ENCODE peak calls at places on chromosomes 6 and 20, in seven cellular contexts. One of them, this sample, is unnamed.
A peak's percentile ranks its signal among the peaks of the same experiment; 100 is the strongest.

GRCh38 chr6:137493218-137494038 is 766 bp downstream of the OLIG3 start:
- DNase-seq in neuronal stem cell: peak; percentile 51
- DNase-seq in mesendoderm: peak; percentile 57
- DNase-seq in trophoblast cell: no peak
- DNase-seq in IMR-90: no peak
- DNase-seq in H9: peak; percentile 76
- DNase-seq in mesenchymal stem cell: no peak
- DNase-seq in this sample: peak; percentile 82

GRCh38 chr20:61118429-61119224 is 133.4 kb upstream of the CDH4 start:
- DNase-seq in neuronal stem cell: no peak
- DNase-seq in H9: no peak
- DNase-seq in trophoblast cell: no peak
- DNase-seq in IMR-90: peak; percentile 85
- DNase-seq in mesendoderm: no peak
- DNase-seq in mesenchymal stem cell: peak; percentile 59
- DNase-seq in this sample: no peak

GRCh38 chr6:143963158-143963919 is 44.7 kb downstream of the PLAGL1 start:
- DNase-seq in mesendoderm: peak; percentile 50
- DNase-seq in IMR-90: no peak
- DNase-seq in mesenchymal stem cell: no peak
- DNase-seq in neuronal stem cell: no peak
- DNase-seq in trophoblast cell: no peak
- DNase-seq in H9: peak; percentile 56
- DNase-seq in this sample: no peak

GRCh38 chr6:44851176-44851575 is 463.7 kb downstream of the CDC5L start:
- DNase-seq in H9: no peak
- DNase-seq in mesenchymal stem cell: no peak
- DNase-seq in neuronal stem cell: no peak
- DNase-seq in trophoblast cell: no peak
- DNase-seq in IMR-90: peak; percentile 17
- DNase-seq in mesendoderm: no peak
- DNase-seq in this sample: no peak

GRCh38 chr6:108531332-108531731 is 29.4 kb upstream of the FOXO3 start:
- DNase-seq in IMR-90: no peak
- DNase-seq in mesenchymal stem cell: no peak
- DNase-seq in mesendoderm: peak; percentile 34
- DNase-seq in trophoblast cell: no peak
- DNase-seq in H9: no peak
- DNase-seq in neuronal stem cell: no peak
- DNase-seq in this sample: no peak

GRCh38 chr6:73955800-73956199 is 259.8 kb downstream of the CD109 start:
- DNase-seq in mesendoderm: no peak
- DNase-seq in neuronal stem cell: no peak
- DNase-seq in trophoblast cell: no peak
- DNase-seq in IMR-90: no peak
- DNase-seq in mesenchymal stem cell: no peak
- DNase-seq in H9: no peak
- DNase-seq in this sample: no peak

GRCh38 chr6:44131880-44132279 is 4.5 kb downstream of the TMEM63B start:
- DNase-seq in trophoblast cell: no peak
- DNase-seq in IMR-90: no peak
- DNase-seq in mesenchymal stem cell: no peak
- DNase-seq in mesendoderm: no peak
- DNase-seq in neuronal stem cell: no peak
- DNase-seq in H9: peak; percentile 51
- DNase-seq in this sample: no peak

GRCh38 chr6:113672691-113673149 is 184.4 kb upstream of the MARCKS start:
- DNase-seq in H9: no peak
- DNase-seq in IMR-90: peak; percentile 37
- DNase-seq in neuronal stem cell: peak; percentile 8
- DNase-seq in mesenchymal stem cell: peak; percentile 36
- DNase-seq in mesendoderm: peak; percentile 36
- DNase-seq in trophoblast cell: peak; percentile 94
- DNase-seq in this sample: no peak

GRCh38 chr6:129280719-129281118 is 397.8 kb downstream of the LAMA2 start:
- DNase-seq in H9: no peak
- DNase-seq in IMR-90: no peak
- DNase-seq in mesenchymal stem cell: no peak
- DNase-seq in neuronal stem cell: no peak
- DNase-seq in mesendoderm: no peak
- DNase-seq in trophoblast cell: no peak
- DNase-seq in this sample: no peak

GRCh38 chr6:161048636-161049035 is 57.1 kb downstream of the MAP3K4 start:
- DNase-seq in neuronal stem cell: no peak
- DNase-seq in mesendoderm: no peak
- DNase-seq in trophoblast cell: no peak
- DNase-seq in mesenchymal stem cell: no peak
- DNase-seq in H9: no peak
- DNase-seq in IMR-90: peak; percentile 70
- DNase-seq in this sample: no peak

GRCh38 chr6:100506651-100507050 is 41.9 kb upstream of the SIM1 start:
- DNase-seq in IMR-90: peak; percentile 64
- DNase-seq in neuronal stem cell: no peak
- DNase-seq in mesendoderm: no peak
- DNase-seq in trophoblast cell: no peak
- DNase-seq in H9: no peak
- DNase-seq in mesenchymal stem cell: no peak
- DNase-seq in this sample: no peak

GRCh38 chr20:37534401-37535157 is 6.9 kb upstream of the BLCAP start:
- DNase-seq in H9: peak; percentile 46
- DNase-seq in neuronal stem cell: peak; percentile 83
- DNase-seq in trophoblast cell: peak; percentile 94
- DNase-seq in mesendoderm: peak; percentile 77
- DNase-seq in mesenchymal stem cell: peak; percentile 89
- DNase-seq in IMR-90: peak; percentile 77
- DNase-seq in this sample: peak; percentile 70

GRCh38 chr20:44678990-44679611 is 27.6 kb upstream of the ADA start:
- DNase-seq in IMR-90: no peak
- DNase-seq in mesendoderm: no peak
- DNase-seq in neuronal stem cell: no peak
- DNase-seq in H9: no peak
- DNase-seq in trophoblast cell: no peak
- DNase-seq in mesenchymal stem cell: no peak
- DNase-seq in this sample: no peak

GRCh38 chr6:112701201-112701600 is 354.1 kb downstream of the RFPL4B start:
- DNase-seq in H9: no peak
- DNase-seq in IMR-90: peak; percentile 62
- DNase-seq in mesendoderm: peak; percentile 4
- DNase-seq in mesenchymal stem cell: peak; percentile 18
- DNase-seq in neuronal stem cell: no peak
- DNase-seq in trophoblast cell: no peak
- DNase-seq in this sample: no peak

GRCh38 chr6:36700812-36701211 is 3.2 kb downstream of the RAB44 start:
- DNase-seq in neuronal stem cell: no peak
- DNase-seq in H9: no peak
- DNase-seq in mesendoderm: no peak
- DNase-seq in mesenchymal stem cell: no peak
- DNase-seq in trophoblast cell: no peak
- DNase-seq in IMR-90: no peak
- DNase-seq in this sample: no peak

GRCh38 chr20:53609501-53610445 is 16.1 kb upstream of the ZNF217 start:
- DNase-seq in IMR-90: peak; percentile 63
- DNase-seq in mesendoderm: peak; percentile 79
- DNase-seq in trophoblast cell: no peak
- DNase-seq in neuronal stem cell: no peak
- DNase-seq in mesenchymal stem cell: peak; percentile 78
- DNase-seq in H9: no peak
- DNase-seq in this sample: no peak

GRCh38 chr6:32194825-32195651 is 2.6 kb upstream of the GPSM3 start:
- DNase-seq in neuronal stem cell: no peak
- DNase-seq in IMR-90: peak; percentile 62
- DNase-seq in H9: peak; percentile 43
- DNase-seq in mesendoderm: peak; percentile 78
- DNase-seq in trophoblast cell: peak; percentile 82
- DNase-seq in mesenchymal stem cell: peak; percentile 82
- DNase-seq in this sample: no peak

GRCh38 chr6:89073014-89073620 is 7.4 kb upstream of the PNRC1 start:
- DNase-seq in neuronal stem cell: no peak
- DNase-seq in mesenchymal stem cell: peak; percentile 53
- DNase-seq in IMR-90: no peak
- DNase-seq in trophoblast cell: no peak
- DNase-seq in mesendoderm: no peak
- DNase-seq in H9: no peak
- DNase-seq in this sample: no peak

GRCh38 chr20:2240835-2241234 is 55.0 kb upstream of the TGM3 start:
- DNase-seq in mesenchymal stem cell: no peak
- DNase-seq in H9: no peak
- DNase-seq in IMR-90: no peak
- DNase-seq in mesendoderm: no peak
- DNase-seq in trophoblast cell: no peak
- DNase-seq in neuronal stem cell: no peak
- DNase-seq in this sample: no peak

GRCh38 chr20:59777814-59778575 is 155.4 kb downstream of the SYCP2 start:
- DNase-seq in neuronal stem cell: no peak
- DNase-seq in mesenchymal stem cell: no peak
- DNase-seq in mesendoderm: no peak
- DNase-seq in trophoblast cell: no peak
- DNase-seq in H9: peak; percentile 17
- DNase-seq in IMR-90: no peak
- DNase-seq in this sample: no peak

GRCh38 chr6:63526931-63527330 is 45.3 kb upstream of the LOC128125822 start:
- DNase-seq in trophoblast cell: no peak
- DNase-seq in mesenchymal stem cell: no peak
- DNase-seq in H9: no peak
- DNase-seq in neuronal stem cell: no peak
- DNase-seq in IMR-90: no peak
- DNase-seq in mesendoderm: no peak
- DNase-seq in this sample: no peak

GRCh38 chr6:38572186-38572813 is 67.4 kb downstream of the BTBD9 start:
- DNase-seq in neuronal stem cell: no peak
- DNase-seq in IMR-90: no peak
- DNase-seq in trophoblast cell: no peak
- DNase-seq in H9: no peak
- DNase-seq in mesendoderm: no peak
- DNase-seq in mesenchymal stem cell: peak; percentile 49
- DNase-seq in this sample: no peak

DNA sequence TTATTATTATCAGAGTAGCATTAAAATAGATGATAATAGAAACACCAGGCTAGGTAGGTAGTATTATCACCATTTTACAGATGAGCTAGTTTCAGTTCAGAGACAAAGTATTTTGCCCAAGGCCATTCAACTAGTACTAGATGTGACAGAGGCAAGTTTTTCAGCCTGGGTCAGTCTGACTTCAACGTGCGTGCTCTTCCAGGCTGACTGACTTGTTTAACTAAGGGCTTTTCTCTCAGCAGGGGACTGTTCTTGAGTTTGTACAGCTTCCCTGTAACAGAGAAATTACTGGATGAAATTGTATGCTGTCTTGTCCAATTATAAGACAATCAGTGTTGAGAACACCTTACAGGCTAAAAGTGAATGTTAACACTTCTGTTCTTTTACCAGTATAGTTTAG is 333.5 kb upstream of the MAN1A1 start:
- DNase-seq in neuronal stem cell: no peak
- DNase-seq in mesenchymal stem cell: no peak
- DNase-seq in mesendoderm: peak; percentile 10
- DNase-seq in trophoblast cell: peak; percentile 83
- DNase-seq in IMR-90: no peak
- DNase-seq in H9: no peak
- DNase-seq in this sample: no peak
- H2BK120ac ChIP-seq in neuronal stem cell: no peak overlapping the region
- H2BK120ac ChIP-seq in mesenchymal stem cell: no peak overlapping the region
- H2BK120ac ChIP-seq in mesendoderm: no peak overlapping the region
- H2BK120ac ChIP-seq in trophoblast cell: no peak overlapping the region
- H2BK120ac ChIP-seq in IMR-90: no peak overlapping the region
- H2BK120ac ChIP-seq in H9: no peak overlapping the region
- H2BK120ac ChIP-seq in this sample: no peak overlapping the region

GRCh38 chr6:105322499-105323231 is 80.2 kb downstream of the PREP start:
- DNase-seq in H9: no peak
- DNase-seq in mesendoderm: no peak
- DNase-seq in trophoblast cell: no peak
- DNase-seq in mesenchymal stem cell: no peak
- DNase-seq in neuronal stem cell: no peak
- DNase-seq in IMR-90: no peak
- DNase-seq in this sample: no peak
- H2AK5ac ChIP-seq in H9: no peak overlapping the region
- H2AK5ac ChIP-seq in mesendoderm: no peak overlapping the region
- H2AK5ac ChIP-seq in trophoblast cell: no peak overlapping the region
- H2AK5ac ChIP-seq in mesenchymal stem cell: no peak overlapping the region
- H2AK5ac ChIP-seq in neuronal stem cell: no peak overlapping the region
- H2AK5ac ChIP-seq in IMR-90: no peak overlapping the region
- H2AK5ac ChIP-seq in this sample: no peak overlapping the region

DNA sequence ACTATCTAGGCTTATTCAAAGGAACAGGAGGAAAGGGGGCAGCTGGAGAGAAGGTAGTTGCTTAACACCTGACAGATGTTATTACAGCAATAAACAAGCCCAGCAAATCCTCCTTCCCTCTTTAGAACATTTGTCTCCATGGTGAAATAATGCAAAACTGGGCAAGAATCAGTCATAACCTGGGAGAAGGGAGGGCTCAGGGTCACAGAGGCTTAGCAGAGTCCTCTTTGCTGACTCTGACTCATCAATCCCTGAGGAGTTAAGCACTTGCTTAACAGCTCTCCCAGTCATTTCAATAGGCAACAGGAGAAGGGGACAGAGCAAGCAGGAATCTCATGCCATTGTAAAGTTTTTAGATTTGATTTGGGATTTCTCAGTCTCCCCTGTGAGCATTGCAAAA is 230.2 kb downstream of the IBTK start:
- DNase-seq in mesenchymal stem cell: peak; percentile 96
- DNase-seq in H9: peak; percentile 45
- DNase-seq in trophoblast cell: peak; percentile 92
- DNase-seq in neuronal stem cell: peak; percentile 15
- DNase-seq in mesendoderm: peak; percentile 86
- DNase-seq in IMR-90: peak; percentile 75
- DNase-seq in this sample: no peak
- H2BK120ac ChIP-seq in mesenchymal stem cell: no peak overlapping the region
- H2BK120ac ChIP-seq in H9: no peak overlapping the region
- H2BK120ac ChIP-seq in trophoblast cell: no peak overlapping the region
- H2BK120ac ChIP-seq in neuronal stem cell: no peak overlapping the region
- H2BK120ac ChIP-seq in mesendoderm: no peak overlapping the region
- H2BK120ac ChIP-seq in IMR-90: no peak overlapping the region
- H2BK120ac ChIP-seq in this sample: no peak overlapping the region

DNA sequence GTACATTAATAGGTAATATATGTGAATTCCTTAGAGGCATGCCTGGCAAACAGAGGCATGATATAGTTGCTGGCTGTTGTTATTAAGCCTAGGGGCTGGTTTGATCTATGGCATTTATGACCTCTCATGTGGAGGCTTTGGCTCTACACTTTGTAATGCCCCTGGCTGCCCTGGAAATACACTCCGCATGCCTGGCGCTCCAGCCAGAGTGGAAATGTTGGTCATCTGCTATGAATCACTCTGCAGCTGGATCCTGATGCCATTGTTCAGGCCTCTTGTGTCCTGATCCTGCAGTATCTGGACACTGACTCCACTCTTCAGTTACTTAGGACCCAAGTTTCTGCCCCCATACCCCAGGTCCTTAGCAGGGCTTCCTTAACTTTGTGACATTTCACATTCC is 200.5 kb upstream of the PCSK2 start:
- DNase-seq in neuronal stem cell: no peak
- DNase-seq in mesendoderm: no peak
- DNase-seq in trophoblast cell: peak; percentile 56
- DNase-seq in H9: no peak
- DNase-seq in mesenchymal stem cell: no peak
- DNase-seq in IMR-90: peak; percentile 43
- DNase-seq in this sample: no peak
- H2AK5ac ChIP-seq in neuronal stem cell: no peak overlapping the region
- H2AK5ac ChIP-seq in mesendoderm: peak overlapping the region; percentile 46
- H2AK5ac ChIP-seq in trophoblast cell: no peak overlapping the region
- H2AK5ac ChIP-seq in H9: no peak overlapping the region
- H2AK5ac ChIP-seq in mesenchymal stem cell: no peak overlapping the region
- H2AK5ac ChIP-seq in IMR-90: peak overlapping the region; percentile 54
- H2AK5ac ChIP-seq in this sample: no peak overlapping the region

GRCh38 chr6:122360809-122361208 is 38.6 kb upstream of the HSF2 start:
- DNase-seq in mesendoderm: no peak
- DNase-seq in mesenchymal stem cell: no peak
- DNase-seq in neuronal stem cell: no peak
- DNase-seq in H9: no peak
- DNase-seq in trophoblast cell: no peak
- DNase-seq in IMR-90: no peak
- DNase-seq in this sample: no peak
- H2BK120ac ChIP-seq in mesendoderm: no peak overlapping the region
- H2BK120ac ChIP-seq in mesenchymal stem cell: no peak overlapping the region
- H2BK120ac ChIP-seq in neuronal stem cell: no peak overlapping the region
- H2BK120ac ChIP-seq in H9: no peak overlapping the region
- H2BK120ac ChIP-seq in trophoblast cell: no peak overlapping the region
- H2BK120ac ChIP-seq in IMR-90: no peak overlapping the region
- H2BK120ac ChIP-seq in this sample: no peak overlapping the region